ENCODE peak calls at places on chromosomes 3 and 15, in five cellular contexts. One of them, this sample, is unnamed.

GRCh38 chr15:31004220-31004733 is 12.8 kb upstream of the MTMR10 start:
- DNase-seq in mesenchymal stem cell: no peak
- DNase-seq in H1: no peak
- DNase-seq in IMR-90: no peak
- DNase-seq in H9: peak
- DNase-seq in this sample: no peak

GRCh38 chr3:38458796-38459498 is 5.3 kb downstream of the ACVR2B start:
- DNase-seq in IMR-90: peak
- DNase-seq in H9: no peak
- DNase-seq in H1: no peak
- DNase-seq in mesenchymal stem cell: no peak
- DNase-seq in this sample: no peak

GRCh38 chr15:77251662-77252061 is 168.2 kb downstream of the PEAK1 start:
- DNase-seq in H9: peak
- DNase-seq in IMR-90: peak
- DNase-seq in H1: peak
- DNase-seq in mesenchymal stem cell: peak
- DNase-seq in this sample: peak

GRCh38 chr3:23576379-23576959 is 229.3 kb upstream of the UBE2E1 start:
- DNase-seq in H9: no peak
- DNase-seq in mesenchymal stem cell: no peak
- DNase-seq in H1: no peak
- DNase-seq in IMR-90: no peak
- DNase-seq in this sample: no peak

GRCh38 chr3:139020868-139021234 is at the start of gene PRR23B:
- DNase-seq in H9: no peak
- DNase-seq in IMR-90: no peak
- DNase-seq in H1: peak
- DNase-seq in mesenchymal stem cell: no peak
- DNase-seq in this sample: no peak

GRCh38 chr3:183227586-183227985 is 25.5 kb upstream of the B3GNT5 start:
- DNase-seq in H1: no peak
- DNase-seq in mesenchymal stem cell: no peak
- DNase-seq in IMR-90: no peak
- DNase-seq in H9: no peak
- DNase-seq in this sample: no peak

GRCh38 chr15:99683000-99683670 is 50.1 kb downstream of the LYSMD4 start:
- DNase-seq in H9: no peak
- DNase-seq in H1: no peak
- DNase-seq in IMR-90: peak
- DNase-seq in mesenchymal stem cell: peak
- DNase-seq in this sample: no peak

GRCh38 chr3:104785966-104786365 is 580.7 kb upstream of the ALCAM start:
- DNase-seq in H9: no peak
- DNase-seq in mesenchymal stem cell: peak
- DNase-seq in H1: no peak
- DNase-seq in IMR-90: peak
- DNase-seq in this sample: no peak

GRCh38 chr3:33433843-33434242 is 6.4 kb downstream of the UBP1 start:
- DNase-seq in mesenchymal stem cell: no peak
- DNase-seq in IMR-90: peak
- DNase-seq in H1: no peak
- DNase-seq in H9: no peak
- DNase-seq in this sample: no peak

GRCh38 chr3:11554666-11555065 is 89.0 kb downstream of the VGLL4 start:
- DNase-seq in IMR-90: no peak
- DNase-seq in H9: no peak
- DNase-seq in mesenchymal stem cell: no peak
- DNase-seq in H1: no peak
- DNase-seq in this sample: no peak

GRCh38 chr3:36991147-36991546 is 1.8 kb downstream of the EPM2AIP1 start:
- DNase-seq in H9: no peak
- DNase-seq in H1: no peak
- DNase-seq in mesenchymal stem cell: no peak
- DNase-seq in IMR-90: no peak
- DNase-seq in this sample: no peak

GRCh38 chr15:66749841-66750575 is 48.0 kb downstream of the SMAD6 start:
- DNase-seq in H9: no peak
- DNase-seq in H1: no peak
- DNase-seq in IMR-90: no peak
- DNase-seq in mesenchymal stem cell: no peak
- DNase-seq in this sample: no peak

GRCh38 chr15:79314186-79314585 is 3.3 kb downstream of the TMED3 start:
- DNase-seq in H1: no peak
- DNase-seq in H9: no peak
- DNase-seq in mesenchymal stem cell: no peak
- DNase-seq in IMR-90: no peak
- DNase-seq in this sample: no peak

GRCh38 chr3:29852767-29853166 is 571.9 kb downstream of the RBMS3 start:
- DNase-seq in H1: no peak
- DNase-seq in H9: no peak
- DNase-seq in IMR-90: no peak
- DNase-seq in mesenchymal stem cell: no peak
- DNase-seq in this sample: no peak

GRCh38 chr15:99981839-99982658 is 248.8 kb upstream of the LYSMD4 start:
- DNase-seq in H1: no peak
- DNase-seq in H9: no peak
- DNase-seq in mesenchymal stem cell: no peak
- DNase-seq in IMR-90: no peak
- DNase-seq in this sample: no peak

GRCh38 chr3:188153949-188154757 is at the start of gene LPP:
- DNase-seq in H9: peak
- DNase-seq in H1: peak
- DNase-seq in IMR-90: peak
- DNase-seq in mesenchymal stem cell: peak
- DNase-seq in this sample: peak

GRCh38 chr3:22971497-22971896 is 231.6 kb upstream of the UBE2E2 start:
- DNase-seq in IMR-90: no peak
- DNase-seq in H1: no peak
- DNase-seq in mesenchymal stem cell: no peak
- DNase-seq in H9: no peak
- DNase-seq in this sample: no peak

GRCh38 chr15:32952901-32953889 is 235.4 kb downstream of the GREM1 start:
- DNase-seq in H9: peak
- DNase-seq in H1: peak
- DNase-seq in mesenchymal stem cell: no peak
- DNase-seq in IMR-90: peak
- DNase-seq in this sample: no peak
- H2BK15ac ChIP-seq in H9: no peak
- H2BK15ac ChIP-seq in H1: no peak
- H2BK15ac ChIP-seq in mesenchymal stem cell: no peak
- H2BK15ac ChIP-seq in IMR-90: peak
- H2BK15ac ChIP-seq in this sample: no peak

DNA sequence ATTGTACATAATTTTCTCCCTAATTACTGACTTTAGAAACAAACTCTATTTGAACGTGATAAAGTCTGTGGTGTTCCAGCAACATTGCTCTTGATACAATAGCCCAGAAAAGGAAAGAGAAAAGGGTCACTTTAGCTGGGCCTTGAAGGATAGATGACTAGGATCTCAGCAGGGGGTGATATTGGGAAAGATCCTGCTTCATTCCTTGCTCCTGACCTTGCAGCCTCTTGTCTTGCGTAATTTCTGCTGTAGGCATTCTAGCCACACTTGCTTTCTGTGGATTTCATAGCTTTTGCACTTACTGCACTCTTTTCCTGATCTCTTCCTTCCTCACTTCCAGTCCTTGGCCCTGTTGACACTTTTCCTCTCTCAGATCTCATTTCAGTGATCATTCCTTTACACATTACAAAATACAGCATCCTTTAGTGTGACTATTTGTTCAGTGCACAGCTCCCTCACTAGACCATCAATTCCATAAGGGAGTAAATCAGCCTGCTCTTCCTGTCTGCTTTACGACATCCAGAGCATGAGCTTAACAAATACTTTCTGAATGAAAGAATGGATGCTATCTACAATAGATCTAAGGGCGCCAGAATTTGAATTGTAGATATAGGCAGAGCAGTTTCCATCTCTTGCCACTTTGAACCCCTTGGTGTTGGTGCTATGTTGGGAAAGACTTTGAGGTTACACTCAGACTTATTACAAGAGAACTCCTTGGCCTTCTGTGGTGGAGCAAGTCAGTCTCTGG is 559.6 kb upstream of the MDFIC2 start:
- DNase-seq in H9: no peak
- DNase-seq in IMR-90: peak
- DNase-seq in mesenchymal stem cell: peak
- DNase-seq in H1: no peak
- DNase-seq in this sample: no peak
- H2AFZ ChIP-seq in H9: no peak
- H2AFZ ChIP-seq in IMR-90: no peak
- H2AFZ ChIP-seq in mesenchymal stem cell: no peak
- H2AFZ ChIP-seq in H1: no peak
- H2AFZ ChIP-seq in this sample: no peak

GRCh38 chr15:98650871-98651481 is 2.6 kb downstream of the IGF1R start:
- DNase-seq in H1: no peak
- DNase-seq in IMR-90: peak
- DNase-seq in mesenchymal stem cell: peak
- DNase-seq in H9: no peak
- DNase-seq in this sample: no peak
- H2BK15ac ChIP-seq in H1: no peak
- H2BK15ac ChIP-seq in IMR-90: no peak
- H2BK15ac ChIP-seq in mesenchymal stem cell: peak
- H2BK15ac ChIP-seq in H9: no peak
- H2BK15ac ChIP-seq in this sample: no peak

GRCh38 chr3:15636028-15636709 is 34.6 kb downstream of the BTD start:
- DNase-seq in mesenchymal stem cell: peak
- DNase-seq in IMR-90: peak
- DNase-seq in H9: no peak
- DNase-seq in H1: no peak
- DNase-seq in this sample: no peak
- H2AFZ ChIP-seq in mesenchymal stem cell: peak
- H2AFZ ChIP-seq in IMR-90: peak
- H2AFZ ChIP-seq in H9: no peak
- H2AFZ ChIP-seq in H1: no peak
- H2AFZ ChIP-seq in this sample: peak

DNA sequence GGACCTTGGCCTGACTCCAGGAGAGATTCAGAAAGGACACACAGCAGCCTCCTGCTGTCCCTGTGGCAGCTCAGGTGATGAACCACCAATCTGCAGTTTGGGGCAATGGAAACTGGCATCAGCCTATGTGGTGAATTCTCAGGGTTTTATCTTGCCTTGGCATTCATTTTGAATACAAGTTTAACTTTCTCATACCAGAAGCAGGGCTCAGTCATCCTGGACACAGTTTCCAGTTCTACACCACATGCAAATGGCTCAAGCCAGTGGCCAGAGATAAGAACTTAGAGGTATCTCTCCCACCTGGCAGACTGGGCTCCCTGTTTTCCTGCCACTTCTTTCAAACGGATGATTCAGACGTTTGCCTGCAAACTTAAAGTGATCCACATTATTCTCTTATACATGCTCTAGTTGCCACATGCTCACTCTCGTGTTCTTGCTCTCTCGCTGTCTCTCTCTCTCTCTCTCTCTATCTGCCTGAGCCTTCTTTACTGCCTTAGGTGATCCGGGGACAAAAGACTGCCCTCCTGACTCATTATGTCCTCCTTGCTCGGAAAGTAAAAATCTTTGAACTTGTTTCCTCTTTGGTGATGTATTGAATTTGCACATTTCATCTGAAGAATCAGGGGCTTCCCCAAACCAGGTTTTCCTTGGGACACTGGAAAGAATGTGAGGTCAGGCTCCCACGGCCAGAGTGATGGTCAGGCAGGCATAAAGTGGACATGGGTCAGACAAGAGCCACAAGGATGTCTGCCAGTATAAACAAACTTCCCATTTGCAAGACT is 99.6 kb upstream of the STT3B start:
- DNase-seq in IMR-90: no peak
- DNase-seq in H1: no peak
- DNase-seq in mesenchymal stem cell: peak
- DNase-seq in H9: no peak
- DNase-seq in this sample: no peak
- H2BK15ac ChIP-seq in IMR-90: no peak
- H2BK15ac ChIP-seq in H1: no peak
- H2BK15ac ChIP-seq in mesenchymal stem cell: no peak
- H2BK15ac ChIP-seq in H9: no peak
- H2BK15ac ChIP-seq in this sample: no peak

DNA sequence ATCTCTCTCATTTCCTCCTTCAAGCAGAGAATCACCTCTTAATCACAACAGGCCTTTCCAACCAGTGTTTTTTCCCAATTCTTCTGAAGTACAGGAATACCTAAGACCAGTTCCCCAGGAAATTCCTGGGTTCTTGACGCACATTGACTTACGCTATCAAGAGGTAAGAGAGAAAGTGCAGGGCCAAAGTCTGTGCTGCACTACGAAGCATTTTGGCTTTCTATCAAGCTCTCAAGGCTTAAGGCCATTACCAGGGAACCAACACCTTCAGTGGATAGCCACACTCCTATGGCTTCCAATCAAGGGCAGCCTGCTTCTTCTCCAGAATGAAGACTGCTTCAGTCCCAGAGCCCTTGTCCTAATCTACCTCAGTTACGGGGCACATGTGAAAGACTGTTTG is 11.7 kb upstream of the SEMA6D start:
- DNase-seq in H1: no peak
- DNase-seq in IMR-90: no peak
- DNase-seq in mesenchymal stem cell: no peak
- DNase-seq in H9: no peak
- DNase-seq in this sample: no peak
- H2AFZ ChIP-seq in H1: peak
- H2AFZ ChIP-seq in IMR-90: peak
- H2AFZ ChIP-seq in mesenchymal stem cell: no peak
- H2AFZ ChIP-seq in H9: no peak
- H2AFZ ChIP-seq in this sample: no peak

This sample was measured in neuronal stem cell.